ENCODE peak calls at places on chromosomes 3 and 15, in ten cellular contexts. Y is progenitor cell of endocrine pancreas; B is activated CD8-positive, alpha-beta memory T cell treated with anti-CD3 and anti-CD28 coated beads for 48 hours; X is HEK293T; M is T-helper 2 cell; E is CD4-positive, alpha-beta T cell; S is AG08396; U is activated gamma-delta T cell treated with Interleukin-2 at 50 U/mL for 16 hours; Z is NB4; N is iPS DF 6.9. J is an unnamed sample.

GRCh38 chr3:60046212-60046611 is 996.4 kb upstream of the CFAP20DC start:
- DNase-seq in Y (no peak), B (no peak), X (no peak), M (no peak), E (no peak), S (no peak), U (no peak), Z (no peak), N (no peak), J (no peak)

GRCh38 chr3:35772364-35773009 is 133.2 kb downstream of the ARPP21 start:
- DNase-seq in Y (no peak), B (no peak), X (no peak), M (no peak), E (no peak), S (no peak), U (no peak), Z (no peak), N (no peak), J (no peak)

GRCh38 chr3:122940628-122941086 is 86.9 kb downstream of the SEMA5B start:
- DNase-seq in Y (no peak), B (no peak), X (no peak), M (no peak), E (no peak), S (no peak), U (no peak), Z (no peak), N (no peak), J (peak)

GRCh38 chr3:69751118-69751517 is 11.9 kb downstream of the MITF start:
- DNase-seq in Y (no peak), B (no peak), X (no peak), M (no peak), E (no peak), S (no peak), U (no peak), Z (no peak), N (no peak), J (no peak)

GRCh38 chr15:44319385-44319784 is 30.9 kb downstream of the GOLM2 start:
- DNase-seq in Y (no peak), B (no peak), X (no peak), M (no peak), E (no peak), S (no peak), U (no peak), Z (no peak), N (no peak), J (no peak)

GRCh38 chr3:128683957-128684356 is 33.3 kb upstream of the RPN1 start:
- DNase-seq in Y (no peak), B (no peak), X (no peak), M (no peak), E (no peak), S (no peak), U (no peak), Z (peak), N (no peak), J (peak)

GRCh38 chr15:81752149-81752942 is 293.5 kb downstream of the MEX3B start:
- DNase-seq in Y (no peak), B (no peak), X (peak), M (no peak), E (no peak), S (no peak), U (no peak), Z (no peak), N (no peak), J (no peak)

GRCh38 chr3:126349611-126350501 is 7.4 kb downstream of the KLF15 start:
- DNase-seq in Y (no peak), B (no peak), X (no peak), M (no peak), E (no peak), S (no peak), U (no peak), Z (no peak), N (no peak), J (peak)

GRCh38 chr15:34644851-34645250 is 61.4 kb upstream of the GOLGA8B start:
- DNase-seq in Y (no peak), B (no peak), X (no peak), M (no peak), E (no peak), S (no peak), U (no peak), Z (no peak), N (no peak), J (no peak)